ENCODE peak calls at places on chromosomes 1 and 21, in seven cellular contexts. One of them, this sample, is unnamed.

GRCh38 chr1:5640845-5641244 is 351.4 kb downstream of the NPHP4 start:
- DNase-seq in body of pancreas: no peak
- DNase-seq in lower lobe of right lung: no peak
- DNase-seq in heart right ventricle: no peak
- DNase-seq in right lobe of liver: no peak
- DNase-seq in naive thymus-derived CD4-positive, alpha-beta T cell: no peak
- DNase-seq in tibial artery: no peak
- DNase-seq in this sample: no peak

GRCh38 chr1:114040273-114041043 is 61.2 kb downstream of the OLFML3 start:
- DNase-seq in body of pancreas: peak; percentile 32
- DNase-seq in lower lobe of right lung: no peak
- DNase-seq in heart right ventricle: no peak
- DNase-seq in right lobe of liver: no peak
- DNase-seq in naive thymus-derived CD4-positive, alpha-beta T cell: no peak
- DNase-seq in tibial artery: peak; percentile 21
- DNase-seq in this sample: no peak

GRCh38 chr1:109637446-109637845 is 17.8 kb downstream of the AMPD2 start:
- DNase-seq in body of pancreas: no peak
- DNase-seq in lower lobe of right lung: no peak
- DNase-seq in heart right ventricle: no peak
- DNase-seq in right lobe of liver: no peak
- DNase-seq in naive thymus-derived CD4-positive, alpha-beta T cell: no peak
- DNase-seq in tibial artery: no peak
- DNase-seq in this sample: peak; percentile 37

GRCh38 chr1:151158311-151158710 is 1.9 kb downstream of the TNFAIP8L2 start:
- DNase-seq in body of pancreas: no peak
- DNase-seq in lower lobe of right lung: no peak
- DNase-seq in heart right ventricle: no peak
- DNase-seq in right lobe of liver: no peak
- DNase-seq in naive thymus-derived CD4-positive, alpha-beta T cell: no peak
- DNase-seq in tibial artery: no peak
- DNase-seq in this sample: no peak

GRCh38 chr1:115198938-115199337 is 109.6 kb upstream of the TSPAN2 start:
- DNase-seq in body of pancreas: peak; percentile 65
- DNase-seq in lower lobe of right lung: no peak
- DNase-seq in heart right ventricle: no peak
- DNase-seq in right lobe of liver: no peak
- DNase-seq in naive thymus-derived CD4-positive, alpha-beta T cell: no peak
- DNase-seq in tibial artery: no peak
- DNase-seq in this sample: no peak

GRCh38 chr1:1470626-1471388 is 758 bp upstream of the ATAD3B start:
- DNase-seq in body of pancreas: peak; percentile 45
- DNase-seq in lower lobe of right lung: no peak
- DNase-seq in heart right ventricle: no peak
- DNase-seq in right lobe of liver: no peak
- DNase-seq in naive thymus-derived CD4-positive, alpha-beta T cell: no peak
- DNase-seq in tibial artery: no peak
- DNase-seq in this sample: no peak

GRCh38 chr1:1081311-1082238 is 7.5 kb upstream of the RNF223 start:
- DNase-seq in body of pancreas: peak; percentile 1
- DNase-seq in lower lobe of right lung: no peak
- DNase-seq in heart right ventricle: peak; percentile 15
- DNase-seq in right lobe of liver: peak; percentile 23
- DNase-seq in naive thymus-derived CD4-positive, alpha-beta T cell: no peak
- DNase-seq in tibial artery: peak; percentile 16
- DNase-seq in this sample: peak; percentile 45

GRCh38 chr21:41328660-41329300 is 12.2 kb downstream of the FAM3B start:
- DNase-seq in body of pancreas: no peak
- DNase-seq in lower lobe of right lung: no peak
- DNase-seq in heart right ventricle: no peak
- DNase-seq in right lobe of liver: no peak
- DNase-seq in naive thymus-derived CD4-positive, alpha-beta T cell: no peak
- DNase-seq in tibial artery: no peak
- DNase-seq in this sample: no peak

GRCh38 chr1:246647113-246647512 is 77.1 kb upstream of the SCCPDH start:
- DNase-seq in body of pancreas: peak; percentile 16
- DNase-seq in lower lobe of right lung: no peak
- DNase-seq in heart right ventricle: peak; percentile 69
- DNase-seq in right lobe of liver: no peak
- DNase-seq in naive thymus-derived CD4-positive, alpha-beta T cell: no peak
- DNase-seq in tibial artery: peak; percentile 31
- DNase-seq in this sample: peak; percentile 55

GRCh38 chr1:32249831-32250525 is 1.1 kb upstream of the LCK start:
- DNase-seq in body of pancreas: peak; percentile 50
- DNase-seq in lower lobe of right lung: no peak
- DNase-seq in heart right ventricle: peak; percentile 35
- DNase-seq in right lobe of liver: peak; percentile 77
- DNase-seq in naive thymus-derived CD4-positive, alpha-beta T cell: peak; percentile 92
- DNase-seq in tibial artery: no peak
- DNase-seq in this sample: no peak

GRCh38 chr1:178461676-178462075 is 35.1 kb downstream of the CLEC20A start:
- DNase-seq in body of pancreas: no peak
- DNase-seq in lower lobe of right lung: no peak
- DNase-seq in heart right ventricle: no peak
- DNase-seq in right lobe of liver: no peak
- DNase-seq in naive thymus-derived CD4-positive, alpha-beta T cell: no peak
- DNase-seq in tibial artery: no peak
- DNase-seq in this sample: no peak

GRCh38 chr1:66436378-66437135 is 97.4 kb upstream of the SGIP1 start:
- DNase-seq in body of pancreas: no peak
- DNase-seq in lower lobe of right lung: no peak
- DNase-seq in heart right ventricle: no peak
- DNase-seq in right lobe of liver: no peak
- DNase-seq in naive thymus-derived CD4-positive, alpha-beta T cell: peak; percentile 28
- DNase-seq in tibial artery: no peak
- DNase-seq in this sample: no peak

GRCh38 chr1:106620521-106620954 is 435.9 kb upstream of the PRMT6 start:
- DNase-seq in body of pancreas: no peak
- DNase-seq in lower lobe of right lung: no peak
- DNase-seq in heart right ventricle: no peak
- DNase-seq in right lobe of liver: no peak
- DNase-seq in naive thymus-derived CD4-positive, alpha-beta T cell: no peak
- DNase-seq in tibial artery: no peak
- DNase-seq in this sample: no peak

GRCh38 chr21:44849616-44850130 is 23.8 kb downstream of the PTTG1IP start:
- DNase-seq in body of pancreas: no peak
- DNase-seq in lower lobe of right lung: no peak
- DNase-seq in heart right ventricle: no peak
- DNase-seq in right lobe of liver: no peak
- DNase-seq in naive thymus-derived CD4-positive, alpha-beta T cell: no peak
- DNase-seq in tibial artery: no peak
- DNase-seq in this sample: peak; percentile 52

GRCh38 chr1:20654104-20654690 is 7.0 kb downstream of the DDOST start:
- DNase-seq in body of pancreas: no peak
- DNase-seq in lower lobe of right lung: no peak
- DNase-seq in heart right ventricle: peak; percentile 44
- DNase-seq in right lobe of liver: no peak
- DNase-seq in naive thymus-derived CD4-positive, alpha-beta T cell: no peak
- DNase-seq in tibial artery: no peak
- DNase-seq in this sample: no peak

GRCh38 chr1:115952547-115952946 is 23.8 kb upstream of the SLC22A15 start:
- DNase-seq in body of pancreas: no peak
- DNase-seq in lower lobe of right lung: no peak
- DNase-seq in heart right ventricle: no peak
- DNase-seq in right lobe of liver: no peak
- DNase-seq in naive thymus-derived CD4-positive, alpha-beta T cell: no peak
- DNase-seq in tibial artery: no peak
- DNase-seq in this sample: no peak

GRCh38 chr1:110051262-110051648 is 16.8 kb downstream of the STRIP1 start:
- DNase-seq in body of pancreas: no peak
- DNase-seq in lower lobe of right lung: no peak
- DNase-seq in heart right ventricle: no peak
- DNase-seq in right lobe of liver: no peak
- DNase-seq in naive thymus-derived CD4-positive, alpha-beta T cell: no peak
- DNase-seq in tibial artery: no peak
- DNase-seq in this sample: no peak

GRCh38 chr1:172443666-172444453 is at the start of gene PIGC:
- DNase-seq in body of pancreas: peak; percentile 91
- DNase-seq in lower lobe of right lung: peak; percentile 95
- DNase-seq in heart right ventricle: peak; percentile 92
- DNase-seq in right lobe of liver: peak; percentile 93
- DNase-seq in naive thymus-derived CD4-positive, alpha-beta T cell: peak; percentile 86
- DNase-seq in tibial artery: peak; percentile 87
- DNase-seq in this sample: peak; percentile 97

GRCh38 chr1:244919320-244920282 is 55.3 kb upstream of the HNRNPU start:
- DNase-seq in body of pancreas: no peak
- DNase-seq in lower lobe of right lung: no peak
- DNase-seq in heart right ventricle: no peak
- DNase-seq in right lobe of liver: no peak
- DNase-seq in naive thymus-derived CD4-positive, alpha-beta T cell: no peak
- DNase-seq in tibial artery: no peak
- DNase-seq in this sample: no peak

GRCh38 chr1:87523466-87523865 is 194.8 kb downstream of the LMO4 start:
- DNase-seq in body of pancreas: no peak
- DNase-seq in lower lobe of right lung: no peak
- DNase-seq in heart right ventricle: no peak
- DNase-seq in right lobe of liver: no peak
- DNase-seq in naive thymus-derived CD4-positive, alpha-beta T cell: no peak
- DNase-seq in tibial artery: peak; percentile 33
- DNase-seq in this sample: peak; percentile 78

GRCh38 chr1:87528754-87529517 is 200.3 kb downstream of the LMO4 start:
- DNase-seq in body of pancreas: no peak
- DNase-seq in lower lobe of right lung: no peak
- DNase-seq in heart right ventricle: no peak
- DNase-seq in right lobe of liver: no peak
- DNase-seq in naive thymus-derived CD4-positive, alpha-beta T cell: no peak
- DNase-seq in tibial artery: no peak
- DNase-seq in this sample: no peak

GRCh38 chr1:87518794-87519193 is 190.1 kb downstream of the LMO4 start:
- DNase-seq in body of pancreas: no peak
- DNase-seq in lower lobe of right lung: no peak
- DNase-seq in heart right ventricle: no peak
- DNase-seq in right lobe of liver: no peak
- DNase-seq in naive thymus-derived CD4-positive, alpha-beta T cell: no peak
- DNase-seq in tibial artery: no peak
- DNase-seq in this sample: no peak

GRCh38 chr1:87521446-87521845 is 192.8 kb downstream of the LMO4 start:
- DNase-seq in body of pancreas: no peak
- DNase-seq in lower lobe of right lung: no peak
- DNase-seq in heart right ventricle: no peak
- DNase-seq in right lobe of liver: no peak
- DNase-seq in naive thymus-derived CD4-positive, alpha-beta T cell: no peak
- DNase-seq in tibial artery: no peak
- DNase-seq in this sample: no peak

DNA sequence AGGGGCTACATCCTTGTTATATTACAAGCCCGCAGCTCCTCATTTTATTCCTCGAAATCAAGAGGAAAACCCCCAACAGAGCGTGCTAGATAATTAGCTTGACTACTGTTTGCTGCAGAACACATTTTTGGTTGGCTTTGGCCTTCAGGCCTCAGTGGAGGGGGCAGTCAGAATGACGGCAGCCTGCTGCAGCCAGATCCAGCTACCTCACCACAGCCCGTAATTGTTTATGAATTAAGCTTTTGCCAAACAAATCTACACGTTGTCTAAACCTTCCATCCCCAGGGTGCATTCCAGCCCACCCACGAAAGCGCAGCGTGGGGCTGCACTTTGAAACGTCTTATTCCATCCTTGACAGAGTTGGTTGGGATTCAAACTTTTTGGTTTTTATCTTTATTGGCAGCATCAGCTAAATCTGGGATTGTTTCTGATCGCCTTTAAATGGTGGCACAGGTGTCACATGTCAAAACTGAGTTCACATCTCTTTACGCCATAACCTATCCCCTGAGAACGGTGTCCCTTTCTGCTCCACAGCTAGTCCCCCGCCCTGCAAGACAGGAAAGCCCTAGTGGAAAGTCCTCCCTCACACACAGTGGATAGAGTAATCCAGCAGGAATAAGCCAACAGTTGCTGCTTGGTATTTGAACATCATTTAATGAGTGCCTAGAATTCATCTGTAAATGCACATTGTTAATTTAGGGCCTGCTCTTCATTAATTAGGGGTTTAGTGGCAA is 195.5 kb downstream of the LMO4 start:
- DNase-seq in body of pancreas: no peak
- DNase-seq in lower lobe of right lung: no peak
- DNase-seq in heart right ventricle: no peak
- DNase-seq in right lobe of liver: no peak
- DNase-seq in naive thymus-derived CD4-positive, alpha-beta T cell: no peak
- DNase-seq in tibial artery: no peak
- DNase-seq in this sample: no peak
- H3K4me1 ChIP-seq in body of pancreas: no peaks in the 10 kb centered on the region
- H3K4me1 ChIP-seq in lower lobe of right lung: no peaks in the 10 kb centered on the region
- H3K4me1 ChIP-seq in heart right ventricle: no peaks in the 10 kb centered on the region
- H3K4me1 ChIP-seq in right lobe of liver: no peaks in the 10 kb centered on the region
- H3K4me1 ChIP-seq in naive thymus-derived CD4-positive, alpha-beta T cell: no peaks in the 10 kb centered on the region
- H3K4me1 ChIP-seq in tibial artery: peaks cover 15% of the 10 kb centered on the region
- H3K4me1 ChIP-seq in this sample: peaks cover 6% of the 10 kb centered on the region

DNA sequence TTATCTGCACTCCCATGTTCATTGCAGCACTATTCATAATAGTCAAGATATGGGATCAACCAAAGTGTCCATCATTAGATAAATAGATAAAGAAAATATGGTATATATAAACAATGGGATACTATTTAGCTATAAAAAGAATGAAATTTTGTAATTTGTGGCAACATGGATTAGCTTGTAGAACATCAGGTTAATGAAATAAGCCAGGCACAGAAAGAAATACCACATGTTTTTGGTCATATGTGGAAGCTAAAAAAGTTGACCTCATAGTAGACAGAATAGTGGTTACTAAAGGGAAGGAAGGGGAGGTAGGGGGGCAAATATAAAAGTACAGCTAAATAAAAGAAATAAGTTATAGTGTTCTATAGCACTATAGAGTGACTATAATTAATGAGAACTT is 68.5 kb downstream of the SCMH1 start:
- DNase-seq in body of pancreas: no peak
- DNase-seq in lower lobe of right lung: no peak
- DNase-seq in heart right ventricle: no peak
- DNase-seq in right lobe of liver: no peak
- DNase-seq in naive thymus-derived CD4-positive, alpha-beta T cell: no peak
- DNase-seq in tibial artery: no peak
- DNase-seq in this sample: no peak
- H3K36me3 ChIP-seq in body of pancreas: no peaks in the 10 kb centered on the region
- H3K36me3 ChIP-seq in lower lobe of right lung: no peaks in the 10 kb centered on the region
- H3K36me3 ChIP-seq in heart right ventricle: peaks cover 7% of the 10 kb centered on the region
- H3K36me3 ChIP-seq in right lobe of liver: no peaks in the 10 kb centered on the region
- H3K36me3 ChIP-seq in naive thymus-derived CD4-positive, alpha-beta T cell: no peaks in the 10 kb centered on the region
- H3K36me3 ChIP-seq in tibial artery: peaks cover 7% of the 10 kb centered on the region
- H3K36me3 ChIP-seq in this sample: no peaks in the 10 kb centered on the region

GRCh38 chr1:234588402-234588801 is 21.6 kb downstream of the IRF2BP2 start:
- DNase-seq in body of pancreas: no peak
- DNase-seq in lower lobe of right lung: no peak
- DNase-seq in heart right ventricle: no peak
- DNase-seq in right lobe of liver: no peak
- DNase-seq in naive thymus-derived CD4-positive, alpha-beta T cell: no peak
- DNase-seq in tibial artery: no peak
- DNase-seq in this sample: no peak
- H3K27ac ChIP-seq in body of pancreas: no peak overlapping the region
- H3K27ac ChIP-seq in lower lobe of right lung: no peak overlapping the region
- H3K27ac ChIP-seq in heart right ventricle: no peak overlapping the region
- H3K27ac ChIP-seq in right lobe of liver: no peak overlapping the region
- H3K27ac ChIP-seq in naive thymus-derived CD4-positive, alpha-beta T cell: no peak overlapping the region
- H3K27ac ChIP-seq in tibial artery: peak overlapping the region; percentile 16
- H3K27ac ChIP-seq in this sample: no peak overlapping the region

DNA sequence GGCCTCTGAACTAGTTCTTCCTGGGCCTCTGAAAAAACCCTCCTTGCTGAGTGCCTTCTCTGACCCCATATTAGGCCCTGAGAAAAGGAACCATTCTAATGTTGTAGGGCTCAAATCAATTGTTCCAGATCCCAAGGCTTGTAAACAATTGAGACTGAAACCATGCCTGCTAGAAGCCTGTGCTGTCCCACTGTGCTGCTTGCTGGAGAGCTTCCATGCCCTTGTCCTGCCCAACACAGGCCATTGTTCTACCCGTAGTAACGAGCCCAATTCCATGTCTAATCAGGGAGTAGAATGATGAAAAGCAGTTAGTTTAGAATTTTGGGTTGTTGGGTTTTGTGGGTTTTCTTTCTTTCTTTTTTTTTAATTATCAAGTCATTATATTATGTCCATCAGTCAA is 47.4 kb downstream of the ZNF281 start:
- DNase-seq in body of pancreas: no peak
- DNase-seq in lower lobe of right lung: no peak
- DNase-seq in heart right ventricle: no peak
- DNase-seq in right lobe of liver: no peak
- DNase-seq in naive thymus-derived CD4-positive, alpha-beta T cell: no peak
- DNase-seq in tibial artery: no peak
- DNase-seq in this sample: no peak
- H3K4me1 ChIP-seq in body of pancreas: no peaks in the 10 kb centered on the region
- H3K4me1 ChIP-seq in lower lobe of right lung: peaks cover 18% of the 10 kb centered on the region
- H3K4me1 ChIP-seq in heart right ventricle: no peaks in the 10 kb centered on the region
- H3K4me1 ChIP-seq in right lobe of liver: no peaks in the 10 kb centered on the region
- H3K4me1 ChIP-seq in naive thymus-derived CD4-positive, alpha-beta T cell: no peaks in the 10 kb centered on the region
- H3K4me1 ChIP-seq in tibial artery: no peaks in the 10 kb centered on the region
- H3K4me1 ChIP-seq in this sample: no peaks in the 10 kb centered on the region

This sample was measured in aorta.